ENCODE peak calls at places on chromosomes 7 and 10, in six cellular contexts. X is HepG2, L is IMR-90, R is H1, O is GM23338, C is fibroblast of lung. F is an unnamed sample.

GRCh38 chr7:92595281-92595680 is 5.1 kb upstream of the FAM133B start:
- DNase-seq in L (peak; percentile 62), X (no peak), O (no peak), C (peak; percentile 54), R (no peak), F (no peak)

GRCh38 chr10:8130973-8131911 is 76.8 kb downstream of the GATA3 start:
- DNase-seq in X (no peak), O (no peak), L (peak; percentile 15), R (no peak), C (peak; percentile 87), F (no peak)

GRCh38 chr7:33072471-33072870 is 9.9 kb upstream of the NT5C3A start:
- DNase-seq in L (peak; percentile 78), O (no peak), X (peak; percentile 26), R (no peak), C (peak; percentile 85), F (no peak)

GRCh38 chr10:67519434-67519833 is 176.6 kb downstream of the CTNNA3 start:
- DNase-seq in X (no peak), R (no peak), O (no peak), C (no peak), L (no peak), F (no peak)

GRCh38 chr10:124018886-124019525 is 74.4 kb downstream of the CHST15 start:
- DNase-seq in R (no peak), L (no peak), X (no peak), C (no peak), O (no peak), F (no peak)

GRCh38 chr7:55152490-55152889 is 133.7 kb downstream of the EGFR start:
- DNase-seq in L (no peak), O (no peak), R (no peak), C (no peak), X (no peak), F (peak; percentile 51)

GRCh38 chr7:46032353-46032752 is 111.3 kb upstream of the IGFBP3 start:
- DNase-seq in C (peak; percentile 13), X (peak; percentile 25), L (no peak), O (no peak), R (no peak), F (no peak)

GRCh38 chr10:43190775-43191174 is 52.5 kb downstream of the CSGALNACT2 start:
- DNase-seq in C (peak; percentile 77), L (peak; percentile 72), X (no peak), R (no peak), O (no peak), F (no peak)

GRCh38 chr10:51001587-51001986 is 72.7 kb upstream of the PRKG1 start:
- DNase-seq in O (peak; percentile 69), R (no peak), L (no peak), X (no peak), C (peak; percentile 10), F (peak; percentile 28)

GRCh38 chr7:74356589-74357315 is 67.5 kb downstream of the CLIP2 start:
- DNase-seq in C (peak; percentile 12), R (no peak), X (no peak), O (no peak), L (peak; percentile 53), F (no peak)

GRCh38 chr10:125521721-125522680 is 161.0 kb downstream of the TEX36 start:
- DNase-seq in R (peak; percentile 77), O (peak; percentile 88), X (peak; percentile 23), C (no peak), L (no peak), F (peak; percentile 78)

GRCh38 chr10:122018951-122019413 is 30.0 kb downstream of the TACC2 start:
- DNase-seq in O (no peak), C (no peak), X (no peak), L (no peak), R (no peak), F (no peak)

GRCh38 chr7:154308928-154309327 is 256.7 kb downstream of the DPP6 start:
- DNase-seq in C (no peak), R (no peak), L (no peak), O (no peak), X (no peak), F (no peak)

GRCh38 chr7:94595717-94596116 is 60.2 kb downstream of the SGCE start:
- DNase-seq in O (no peak), C (no peak), X (no peak), L (no peak), R (no peak), F (no peak)

GRCh38 chr10:124646483-124647352 is 97.5 kb downstream of the FAM53B start:
- DNase-seq in C (peak; percentile 88), O (no peak), X (peak; percentile 43), L (peak; percentile 88), R (no peak), F (no peak)

GRCh38 chr10:18607503-18607902 is 43.9 kb downstream of the NSUN6 start:
- DNase-seq in X (peak; percentile 37), L (peak; percentile 89), C (peak; percentile 89), O (no peak), R (no peak), F (peak; percentile 4)

GRCh38 chr10:74748632-74749031 is 77.8 kb upstream of the KAT6B start:
- DNase-seq in C (no peak), L (no peak), X (no peak), R (no peak), O (no peak), F (no peak)

GRCh38 chr7:50739744-50740455 is 42.8 kb downstream of the GRB10 start:
- DNase-seq in L (no peak), R (no peak), O (peak; percentile 39), C (peak; percentile 23), X (no peak), F (no peak)

GRCh38 chr10:13233358-13233757 is 816 bp downstream of the UCMA start:
- DNase-seq in C (no peak), O (peak; percentile 53), L (no peak), X (no peak), R (no peak), F (no peak)

GRCh38 chr10:60230892-60231291 is 158.8 kb downstream of the ANK3 start:
- DNase-seq in L (peak; percentile 43), C (peak; percentile 67), O (no peak), R (no peak), X (no peak), F (no peak)

GRCh38 chr7:80087051-80087767 is 47.4 kb upstream of the GNAI1 start:
- DNase-seq in O (no peak), R (no peak), C (peak; percentile 93), L (peak; percentile 82), X (no peak), F (no peak)

GRCh38 chr10:79413196-79413595 is 32.2 kb downstream of the ZCCHC24 start:
- DNase-seq in O (no peak), X (no peak), C (peak; percentile 32), L (peak; percentile 41), R (no peak), F (no peak)

GRCh38 chr10:103276941-103277712 is at the start of gene INA:
- DNase-seq in R (no peak), O (peak; percentile 88), X (no peak), L (peak; percentile 61), C (peak; percentile 45), F (no peak)

GRCh38 chr10:22824984-22825383 is 102.9 kb upstream of the ARMC3 start:
- DNase-seq in O (no peak), C (peak; percentile 90), X (peak; percentile 39), L (peak; percentile 74), R (no peak), F (no peak)

DNA sequence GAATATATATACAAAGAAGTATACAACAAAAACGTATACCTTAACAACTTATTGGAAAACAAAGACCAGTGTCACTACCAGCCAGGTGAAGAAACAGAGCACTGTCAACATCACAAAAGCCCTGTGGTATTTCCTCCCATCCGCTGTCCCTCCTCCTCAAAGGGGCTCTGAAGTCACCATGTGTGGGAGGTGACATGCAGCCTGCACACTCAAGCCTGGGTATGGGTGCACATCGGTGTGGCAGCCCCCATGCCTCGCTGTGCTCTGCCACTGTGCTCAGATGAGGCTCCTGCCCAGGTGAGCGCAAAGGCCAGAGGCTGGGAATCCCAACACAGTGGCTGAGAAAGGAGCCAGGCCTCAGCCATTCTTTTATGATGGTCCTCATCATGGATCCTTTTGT is 120.7 kb downstream of the CLEC2L start:
- DNase-seq in R (no peak), X (no peak), O (no peak), C (no peak), L (no peak), F (no peak)
- H4K20me1 ChIP-seq in R (no peaks in the 10 kb centered on the region), X (no peaks in the 10 kb centered on the region), O (no peaks in the 10 kb centered on the region), C (no peaks in the 10 kb centered on the region), L (peaks cover 84% of the 10 kb centered on the region), F (no peaks in the 10 kb centered on the region)

DNA sequence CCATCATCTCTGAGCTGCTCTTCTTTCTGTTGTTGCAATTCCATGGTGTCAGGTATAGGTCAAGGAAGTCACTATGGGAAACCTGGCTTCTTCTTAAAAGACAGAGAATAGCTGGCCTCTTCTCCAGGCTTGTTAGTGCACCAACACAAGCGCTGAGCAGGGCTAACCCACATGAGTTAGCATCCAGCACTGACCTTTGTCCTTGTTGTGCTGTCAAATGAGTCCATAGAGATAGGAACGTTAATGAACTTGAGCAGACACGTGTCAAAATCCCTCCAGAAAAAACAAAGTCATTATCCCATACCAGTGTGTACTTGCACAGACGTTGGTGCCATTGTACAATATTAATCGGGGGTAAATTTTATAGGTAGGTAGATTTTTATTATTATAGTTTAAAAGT is 468.9 kb upstream of the MGMT start:
- DNase-seq in X (no peak), R (no peak), C (no peak), O (no peak), L (no peak), F (no peak)
- H4K20me1 ChIP-seq in X (no peaks in the 10 kb centered on the region), R (no peaks in the 10 kb centered on the region), C (no peaks in the 10 kb centered on the region), O (no peaks in the 10 kb centered on the region), L (no peaks in the 10 kb centered on the region), F (no peaks in the 10 kb centered on the region)

GRCh38 chr7:38546763-38547162 is 84.4 kb downstream of the AMPH start:
- DNase-seq in O (no peak), X (no peak), C (no peak), L (no peak), R (no peak), F (no peak)
- H4K20me1 ChIP-seq in O (no peaks in the 10 kb centered on the region), X (no peaks in the 10 kb centered on the region), C (no peaks in the 10 kb centered on the region), L (no peaks in the 10 kb centered on the region), R (no peaks in the 10 kb centered on the region), F (no peaks in the 10 kb centered on the region)

GRCh38 chr7:5379576-5379975 is 44.1 kb downstream of the TNRC18 start:
- DNase-seq in O (no peak), X (no peak), C (no peak), L (no peak), R (no peak), F (no peak)

GRCh38 chr7:5380350-5381210 is 43.1 kb downstream of the TNRC18 start:
- DNase-seq in L (no peak), R (no peak), C (no peak), O (no peak), X (no peak), F (no peak)

GRCh38 chr7:5383314-5384098 is 40.1 kb downstream of the TNRC18 start:
- DNase-seq in X (no peak), C (no peak), R (no peak), O (no peak), L (no peak), F (no peak)

GRCh38 chr7:5382281-5383041 is 41.2 kb downstream of the TNRC18 start:
- DNase-seq in C (no peak), O (peak; percentile 86), X (no peak), R (no peak), L (peak; percentile 15), F (no peak)

DNA sequence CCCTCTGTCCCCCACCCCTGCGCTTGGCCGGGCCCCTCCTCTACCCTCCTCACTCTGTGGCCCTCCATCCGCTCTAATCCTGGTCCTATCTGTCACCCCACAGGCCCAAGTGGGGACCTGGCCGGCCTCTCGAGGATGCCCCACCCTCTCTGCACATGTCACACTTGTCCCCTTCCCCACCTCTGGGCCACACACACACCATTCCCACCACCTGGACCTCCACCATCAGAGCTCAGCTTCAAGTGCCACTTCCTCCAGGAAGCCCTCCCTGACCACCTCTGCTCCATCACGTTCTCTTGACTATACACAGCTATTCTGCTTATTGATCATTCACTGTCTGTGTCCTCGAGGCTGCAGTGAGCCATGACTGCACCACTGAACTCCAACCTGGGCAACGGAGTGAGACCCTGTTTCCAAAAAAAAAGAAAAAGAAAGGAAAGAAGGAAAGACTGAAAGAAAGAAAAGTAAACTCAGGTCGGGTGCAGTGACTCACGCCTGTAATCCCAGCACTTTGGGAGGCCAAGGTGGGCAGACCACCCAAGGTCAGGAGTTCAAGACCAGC is 42.3 kb downstream of the TNRC18 start:
- DNase-seq in C (no peak), R (no peak), X (no peak), O (no peak), L (no peak), F (no peak)
- H4K20me1 ChIP-seq in C (peaks cover 4% of the 10 kb centered on the region), R (peaks cover 4% of the 10 kb centered on the region), X (peaks cover 65% of the 10 kb centered on the region), O (peaks cover 2% of the 10 kb centered on the region), L (peaks cover 92% of the 10 kb centered on the region), F (no peaks in the 10 kb centered on the region)

F was measured in OCI-LY7.